ENCODE peak calls at places on chromosomes 5 and 9, in eight cellular contexts. One of them, this sample, is unnamed.

GRCh38 chr5:172573115-172573882 is 67.8 kb upstream of the NEURL1B start:
- DNase-seq in RWPE1: no peak
- DNase-seq in heart left ventricle: no peak
- DNase-seq in heart right ventricle: no peak
- DNase-seq in PC-3: no peak
- DNase-seq in astrocyte of the spinal cord: no peak
- DNase-seq in HFFc6: no peak
- DNase-seq in GM13977: no peak
- DNase-seq in this sample: no peak

GRCh38 chr9:98251554-98251953 is 3.9 kb downstream of the TBC1D2 start:
- DNase-seq in RWPE1: peak
- DNase-seq in heart left ventricle: no peak
- DNase-seq in heart right ventricle: no peak
- DNase-seq in PC-3: peak
- DNase-seq in astrocyte of the spinal cord: peak
- DNase-seq in HFFc6: peak
- DNase-seq in GM13977: no peak
- DNase-seq in this sample: no peak

GRCh38 chr5:15694694-15695093 is 194.7 kb downstream of the FBXL7 start:
- DNase-seq in RWPE1: no peak
- DNase-seq in heart left ventricle: no peak
- DNase-seq in heart right ventricle: no peak
- DNase-seq in PC-3: no peak
- DNase-seq in astrocyte of the spinal cord: peak
- DNase-seq in HFFc6: peak
- DNase-seq in GM13977: no peak
- DNase-seq in this sample: no peak

GRCh38 chr5:79795764-79796398 is 106.2 kb downstream of the CMYA5 start:
- DNase-seq in RWPE1: no peak
- DNase-seq in heart left ventricle: peak
- DNase-seq in heart right ventricle: peak
- DNase-seq in PC-3: no peak
- DNase-seq in astrocyte of the spinal cord: peak
- DNase-seq in HFFc6: no peak
- DNase-seq in GM13977: no peak
- DNase-seq in this sample: no peak

GRCh38 chr9:116496167-116496566 is 190.9 kb upstream of the TRIM32 start:
- DNase-seq in RWPE1: no peak
- DNase-seq in heart left ventricle: no peak
- DNase-seq in heart right ventricle: no peak
- DNase-seq in PC-3: no peak
- DNase-seq in astrocyte of the spinal cord: no peak
- DNase-seq in HFFc6: no peak
- DNase-seq in GM13977: no peak
- DNase-seq in this sample: no peak

GRCh38 chr9:94945191-94946144 is 219.0 kb downstream of the AOPEP start:
- DNase-seq in RWPE1: peak
- DNase-seq in heart left ventricle: peak
- DNase-seq in heart right ventricle: peak
- DNase-seq in PC-3: peak
- DNase-seq in astrocyte of the spinal cord: peak
- DNase-seq in HFFc6: peak
- DNase-seq in GM13977: no peak
- DNase-seq in this sample: no peak

GRCh38 chr5:40291338-40291737 is 388.4 kb upstream of the PTGER4 start:
- DNase-seq in RWPE1: peak
- DNase-seq in heart left ventricle: no peak
- DNase-seq in heart right ventricle: no peak
- DNase-seq in PC-3: peak
- DNase-seq in astrocyte of the spinal cord: peak
- DNase-seq in HFFc6: peak
- DNase-seq in GM13977: no peak
- DNase-seq in this sample: no peak

GRCh38 chr5:2903451-2904395 is 152.2 kb upstream of the IRX2 start:
- DNase-seq in RWPE1: no peak
- DNase-seq in heart left ventricle: no peak
- DNase-seq in heart right ventricle: no peak
- DNase-seq in PC-3: no peak
- DNase-seq in astrocyte of the spinal cord: no peak
- DNase-seq in HFFc6: no peak
- DNase-seq in GM13977: no peak
- DNase-seq in this sample: no peak

GRCh38 chr5:96562614-96563013 is 99.6 kb upstream of the CAST start:
- DNase-seq in RWPE1: no peak
- DNase-seq in heart left ventricle: no peak
- DNase-seq in heart right ventricle: no peak
- DNase-seq in PC-3: peak
- DNase-seq in astrocyte of the spinal cord: peak
- DNase-seq in HFFc6: peak
- DNase-seq in GM13977: no peak
- DNase-seq in this sample: no peak

GRCh38 chr5:127813633-127814171 is 110.5 kb downstream of the CCDC192 start:
- DNase-seq in RWPE1: peak
- DNase-seq in heart left ventricle: no peak
- DNase-seq in heart right ventricle: no peak
- DNase-seq in PC-3: peak
- DNase-seq in astrocyte of the spinal cord: peak
- DNase-seq in HFFc6: peak
- DNase-seq in GM13977: no peak
- DNase-seq in this sample: no peak

GRCh38 chr9:131721096-131721495 is 18.8 kb downstream of the RAPGEF1 start:
- DNase-seq in RWPE1: no peak
- DNase-seq in heart left ventricle: no peak
- DNase-seq in heart right ventricle: no peak
- DNase-seq in PC-3: no peak
- DNase-seq in astrocyte of the spinal cord: no peak
- DNase-seq in HFFc6: no peak
- DNase-seq in GM13977: no peak
- DNase-seq in this sample: no peak

GRCh38 chr5:135598691-135599395 is 20.1 kb upstream of the CXCL14 start:
- DNase-seq in RWPE1: no peak
- DNase-seq in heart left ventricle: no peak
- DNase-seq in heart right ventricle: no peak
- DNase-seq in PC-3: no peak
- DNase-seq in astrocyte of the spinal cord: no peak
- DNase-seq in HFFc6: no peak
- DNase-seq in GM13977: no peak
- DNase-seq in this sample: no peak

GRCh38 chr5:152306386-152306785 is 98.7 kb downstream of the NMUR2 start:
- DNase-seq in RWPE1: no peak
- DNase-seq in heart left ventricle: no peak
- DNase-seq in heart right ventricle: no peak
- DNase-seq in PC-3: no peak
- DNase-seq in astrocyte of the spinal cord: no peak
- DNase-seq in HFFc6: no peak
- DNase-seq in GM13977: no peak
- DNase-seq in this sample: no peak

GRCh38 chr9:20872340-20872977 is 159.0 kb downstream of the HACD4 start:
- DNase-seq in RWPE1: no peak
- DNase-seq in heart left ventricle: no peak
- DNase-seq in heart right ventricle: no peak
- DNase-seq in PC-3: peak
- DNase-seq in astrocyte of the spinal cord: peak
- DNase-seq in HFFc6: peak
- DNase-seq in GM13977: no peak
- DNase-seq in this sample: no peak

GRCh38 chr9:35490910-35491465 is 1.1 kb downstream of the RUSC2 start:
- DNase-seq in RWPE1: peak
- DNase-seq in heart left ventricle: no peak
- DNase-seq in heart right ventricle: no peak
- DNase-seq in PC-3: no peak
- DNase-seq in astrocyte of the spinal cord: peak
- DNase-seq in HFFc6: no peak
- DNase-seq in GM13977: no peak
- DNase-seq in this sample: no peak

GRCh38 chr5:67221487-67222242 is 25.1 kb upstream of the CD180 start:
- DNase-seq in RWPE1: no peak
- DNase-seq in heart left ventricle: no peak
- DNase-seq in heart right ventricle: no peak
- DNase-seq in PC-3: no peak
- DNase-seq in astrocyte of the spinal cord: no peak
- DNase-seq in HFFc6: no peak
- DNase-seq in GM13977: peak
- DNase-seq in this sample: no peak

GRCh38 chr5:93583525-93583798 is 440 bp downstream of the NR2F1 start:
- DNase-seq in RWPE1: no peak
- DNase-seq in heart left ventricle: no peak
- DNase-seq in heart right ventricle: no peak
- DNase-seq in PC-3: peak
- DNase-seq in astrocyte of the spinal cord: no peak
- DNase-seq in HFFc6: no peak
- DNase-seq in GM13977: no peak
- DNase-seq in this sample: no peak

GRCh38 chr5:154741415-154741814 is 13.8 kb upstream of the LARP1 start:
- DNase-seq in RWPE1: no peak
- DNase-seq in heart left ventricle: no peak
- DNase-seq in heart right ventricle: no peak
- DNase-seq in PC-3: no peak
- DNase-seq in astrocyte of the spinal cord: no peak
- DNase-seq in HFFc6: no peak
- DNase-seq in GM13977: no peak
- DNase-seq in this sample: no peak

GRCh38 chr9:75866273-75866871 is 24.1 kb upstream of the PCSK5 start:
- DNase-seq in RWPE1: peak
- DNase-seq in heart left ventricle: peak
- DNase-seq in heart right ventricle: peak
- DNase-seq in PC-3: peak
- DNase-seq in astrocyte of the spinal cord: peak
- DNase-seq in HFFc6: peak
- DNase-seq in GM13977: peak
- DNase-seq in this sample: peak

GRCh38 chr9:108683245-108683644 is 172.5 kb downstream of the ACTL7B start:
- DNase-seq in RWPE1: no peak
- DNase-seq in heart left ventricle: no peak
- DNase-seq in heart right ventricle: no peak
- DNase-seq in PC-3: no peak
- DNase-seq in astrocyte of the spinal cord: no peak
- DNase-seq in HFFc6: no peak
- DNase-seq in GM13977: no peak
- DNase-seq in this sample: no peak

GRCh38 chr5:52580921-52581320 is 206.8 kb upstream of the ITGA1 start:
- DNase-seq in RWPE1: peak
- DNase-seq in heart left ventricle: no peak
- DNase-seq in heart right ventricle: no peak
- DNase-seq in PC-3: peak
- DNase-seq in astrocyte of the spinal cord: peak
- DNase-seq in HFFc6: peak
- DNase-seq in GM13977: no peak
- DNase-seq in this sample: no peak

GRCh38 chr5:77514457-77514856 is 22.3 kb upstream of the WDR41 start:
- DNase-seq in RWPE1: no peak
- DNase-seq in heart left ventricle: no peak
- DNase-seq in heart right ventricle: no peak
- DNase-seq in PC-3: no peak
- DNase-seq in astrocyte of the spinal cord: no peak
- DNase-seq in HFFc6: no peak
- DNase-seq in GM13977: no peak
- DNase-seq in this sample: no peak

GRCh38 chr5:77518304-77518703 is 26.2 kb upstream of the WDR41 start:
- DNase-seq in RWPE1: peak
- DNase-seq in heart left ventricle: no peak
- DNase-seq in heart right ventricle: no peak
- DNase-seq in PC-3: peak
- DNase-seq in astrocyte of the spinal cord: no peak
- DNase-seq in HFFc6: no peak
- DNase-seq in GM13977: no peak
- DNase-seq in this sample: no peak
- TF ChIP-seq CTCF in RWPE1: peak
- TF ChIP-seq CTCF in heart left ventricle: no peak
- TF ChIP-seq CTCF in heart right ventricle: peak
- TF ChIP-seq CTCF in PC-3: peak
- TF ChIP-seq CTCF in astrocyte of the spinal cord: peak
- TF ChIP-seq CTCF in HFFc6: peak
- TF ChIP-seq CTCF in GM13977: peak
- TF ChIP-seq CTCF in this sample: no peak

GRCh38 chr5:54895816-54896341 is 89.5 kb downstream of the ESM1 start:
- DNase-seq in RWPE1: peak
- DNase-seq in heart left ventricle: no peak
- DNase-seq in heart right ventricle: peak
- DNase-seq in PC-3: peak
- DNase-seq in astrocyte of the spinal cord: peak
- DNase-seq in HFFc6: peak
- DNase-seq in GM13977: no peak
- DNase-seq in this sample: peak
- TF ChIP-seq CTCF in RWPE1: peak
- TF ChIP-seq CTCF in heart left ventricle: peak
- TF ChIP-seq CTCF in heart right ventricle: peak
- TF ChIP-seq CTCF in PC-3: peak
- TF ChIP-seq CTCF in astrocyte of the spinal cord: peak
- TF ChIP-seq CTCF in HFFc6: peak
- TF ChIP-seq CTCF in GM13977: peak
- TF ChIP-seq CTCF in this sample: no peak

DNA sequence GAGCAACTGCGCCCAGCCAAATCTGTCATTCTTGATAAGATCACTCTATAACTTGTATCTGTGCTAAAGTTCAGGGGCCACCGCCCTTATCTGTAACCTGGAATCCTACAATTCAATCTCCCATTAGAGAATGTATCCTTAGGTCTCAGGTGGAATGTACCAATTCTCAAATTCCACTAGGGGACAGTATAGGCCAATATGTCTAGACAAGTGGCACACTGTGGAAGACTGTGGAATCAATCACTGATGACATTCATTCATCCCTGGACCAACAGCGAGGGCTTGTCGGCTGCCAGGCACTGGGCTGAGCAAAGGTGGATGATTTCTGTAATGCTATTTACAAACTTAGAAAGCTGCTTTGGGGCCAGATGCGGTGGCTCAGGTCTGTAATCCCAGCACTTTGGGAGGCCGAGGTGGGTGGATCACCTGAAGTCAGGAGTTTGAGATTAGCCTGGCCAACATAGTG is 28.7 kb upstream of the MEGF9 start:
- DNase-seq in RWPE1: peak
- DNase-seq in heart left ventricle: no peak
- DNase-seq in heart right ventricle: no peak
- DNase-seq in PC-3: peak
- DNase-seq in astrocyte of the spinal cord: no peak
- DNase-seq in HFFc6: peak
- DNase-seq in GM13977: peak
- DNase-seq in this sample: no peak
- TF ChIP-seq CTCF in RWPE1: peak
- TF ChIP-seq CTCF in heart left ventricle: peak
- TF ChIP-seq CTCF in heart right ventricle: peak
- TF ChIP-seq CTCF in PC-3: peak
- TF ChIP-seq CTCF in astrocyte of the spinal cord: peak
- TF ChIP-seq CTCF in HFFc6: peak
- TF ChIP-seq CTCF in GM13977: peak
- TF ChIP-seq CTCF in this sample: peak

DNA sequence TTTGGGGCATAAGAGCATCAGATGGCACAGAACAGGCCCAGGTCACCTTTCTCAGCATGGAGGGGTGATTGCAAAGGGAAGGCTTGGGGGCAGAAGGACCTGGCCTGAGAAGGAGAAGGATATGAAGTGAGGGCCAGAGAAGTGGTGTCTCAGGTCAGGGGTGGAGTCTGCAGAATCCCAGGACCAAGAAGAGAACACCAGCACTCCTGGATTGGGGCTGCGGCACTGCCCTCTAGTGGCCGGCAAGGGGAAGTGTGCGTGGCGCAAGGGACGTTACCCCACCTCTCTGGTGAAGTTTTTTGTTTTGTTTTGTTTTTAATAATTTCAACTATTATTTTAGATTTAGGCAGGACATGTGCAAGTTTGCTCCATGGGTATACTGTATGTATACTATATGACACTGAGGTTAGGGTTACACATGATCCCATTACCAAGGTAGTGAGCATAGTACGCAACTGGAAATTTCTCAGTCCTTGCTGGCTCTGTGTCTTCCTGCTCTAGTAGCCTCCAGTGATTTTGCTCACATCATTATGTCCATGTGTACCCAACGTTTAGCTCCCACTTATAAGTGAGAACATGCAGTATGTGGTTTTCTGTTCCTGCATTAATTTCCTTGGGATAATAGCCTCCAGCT is 1548.6 kb downstream of the EFNA5 start:
- DNase-seq in RWPE1: peak
- DNase-seq in heart left ventricle: no peak
- DNase-seq in heart right ventricle: no peak
- DNase-seq in PC-3: peak
- DNase-seq in astrocyte of the spinal cord: no peak
- DNase-seq in HFFc6: no peak
- DNase-seq in GM13977: peak
- DNase-seq in this sample: peak
- TF ChIP-seq CTCF in RWPE1: peak
- TF ChIP-seq CTCF in heart left ventricle: no peak
- TF ChIP-seq CTCF in heart right ventricle: peak
- TF ChIP-seq CTCF in PC-3: peak
- TF ChIP-seq CTCF in astrocyte of the spinal cord: peak
- TF ChIP-seq CTCF in HFFc6: peak
- TF ChIP-seq CTCF in GM13977: peak
- TF ChIP-seq CTCF in this sample: peak

This sample was measured in endothelial cell.